ENCODE peak calls at places on chromosomes 4 and X, in eight cellular contexts. R, Z, F, B, H, N, M and U are unnamed samples.

GRCh38 chr4:71614626-71615025 is 169.3 kb downstream of the GC start:
- DNase-seq in R (no peak), Z (no peak), F (no peak), B (no peak), H (no peak), N (no peak), M (no peak), U (no peak)

GRCh38 chrX:2848806-2849420 is 20.2 kb downstream of the GYG2 start:
- DNase-seq in R (no peak), Z (no peak), F (no peak), B (no peak), H (no peak), N (peak; percentile 71), M (peak; percentile 57), U (no peak)

GRCh38 chr4:85777908-85778808 is 303.2 kb downstream of the ARHGAP24 start:
- DNase-seq in R (no peak), Z (no peak), F (no peak), B (no peak), H (no peak), N (peak; percentile 61), M (peak; percentile 67), U (no peak)

GRCh38 chrX:118872102-118872566 is 48.5 kb downstream of the ZCCHC12 start:
- DNase-seq in R (no peak), Z (no peak), F (peak; percentile 22), B (no peak), H (peak; percentile 6), N (no peak), M (no peak), U (no peak)

GRCh38 chr4:185713272-185713671 is 98.7 kb downstream of the SORBS2 start:
- DNase-seq in R (no peak), Z (no peak), F (no peak), B (no peak), H (no peak), N (peak; percentile 84), M (no peak), U (no peak)

GRCh38 chr4:3644849-3645627 is 112.8 kb upstream of the LRPAP1 start:
- DNase-seq in R (no peak), Z (no peak), F (no peak), B (peak; percentile 15), H (no peak), N (no peak), M (no peak), U (no peak)

GRCh38 chr4:88177981-88178632 is 19.7 kb upstream of the ABCG2 start:
- DNase-seq in R (no peak), Z (peak; percentile 43), F (no peak), B (peak; percentile 46), H (no peak), N (peak; percentile 68), M (peak; percentile 84), U (peak; percentile 84)

GRCh38 chrX:41303013-41303412 is 30.9 kb upstream of the DDX3X start:
- DNase-seq in R (no peak), Z (no peak), F (no peak), B (no peak), H (no peak), N (no peak), M (no peak), U (no peak)

GRCh38 chrX:150573702-150574101 is 5.3 kb downstream of the MTM1 start:
- DNase-seq in R (no peak), Z (no peak), F (no peak), B (no peak), H (no peak), N (no peak), M (no peak), U (no peak)

GRCh38 chr4:108446554-108446953 is 173.8 kb upstream of the RPL34 start:
- DNase-seq in R (no peak), Z (no peak), F (no peak), B (no peak), H (no peak), N (no peak), M (no peak), U (no peak)

GRCh38 chr4:68373513-68373912 is 23.6 kb upstream of the YTHDC1 start:
- DNase-seq in R (peak; percentile 54), Z (peak; percentile 90), F (peak; percentile 85), B (no peak), H (peak; percentile 80), N (peak; percentile 84), M (peak; percentile 83), U (peak; percentile 70)

GRCh38 chrX:33336783-33337182 is 125.4 kb upstream of the DMD start:
- DNase-seq in R (no peak), Z (peak; percentile 39), F (peak; percentile 35), B (no peak), H (peak; percentile 8), N (peak; percentile 29), M (peak; percentile 8), U (peak; percentile 20)

GRCh38 chr4:92307156-92307555 is 3.4 kb downstream of the GRID2 start:
- DNase-seq in R (no peak), Z (no peak), F (no peak), B (no peak), H (no peak), N (no peak), M (no peak), U (no peak)

GRCh38 chrX:9611436-9612145 is 146.7 kb downstream of the TBL1X start:
- DNase-seq in R (peak; percentile 30), Z (peak; percentile 54), F (no peak), B (no peak), H (no peak), N (no peak), M (no peak), U (no peak)

GRCh38 chrX:147838465-147839131 is 73.1 kb upstream of the FMR1 start:
- DNase-seq in R (no peak), Z (no peak), F (no peak), B (no peak), H (no peak), N (no peak), M (no peak), U (no peak)

GRCh38 chrX:47162927-47163583 is 18.0 kb downstream of the RBM10 start:
- DNase-seq in R (no peak), Z (no peak), F (no peak), B (no peak), H (no peak), N (no peak), M (no peak), U (no peak)

GRCh38 chr4:16627999-16628398 is 270.4 kb downstream of the LDB2 start:
- DNase-seq in R (no peak), Z (no peak), F (no peak), B (no peak), H (no peak), N (peak; percentile 96), M (peak; percentile 86), U (no peak)

GRCh38 chr4:37765741-37766140 is 60.7 kb upstream of the PGM2 start:
- DNase-seq in R (no peak), Z (no peak), F (no peak), B (no peak), H (no peak), N (no peak), M (no peak), U (no peak)

GRCh38 chr4:47482326-47482725 is 2.7 kb upstream of the ATP10D start:
- DNase-seq in R (no peak), Z (no peak), F (no peak), B (no peak), H (no peak), N (peak; percentile 77), M (peak; percentile 60), U (no peak)

DNA sequence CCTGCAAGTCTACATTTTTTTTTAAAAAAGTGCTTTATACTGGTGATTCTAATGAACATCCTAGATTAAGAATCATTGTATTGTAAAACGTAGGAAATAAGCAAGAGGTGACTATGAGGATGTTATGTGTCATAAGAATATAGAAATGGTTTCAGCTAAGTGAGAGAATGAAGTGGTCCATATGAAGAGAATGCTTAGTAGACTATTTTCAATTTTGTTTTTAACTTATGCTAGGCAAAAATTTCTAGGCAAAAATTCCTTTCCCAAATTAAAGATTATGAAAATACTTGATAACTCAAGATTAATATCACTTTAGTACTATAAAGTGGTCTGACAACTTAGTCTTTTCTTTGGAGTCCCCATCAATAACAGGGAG is 825 bp downstream of the DYNLT3 start:
- DNase-seq in R (no peak), Z (no peak), F (no peak), B (no peak), H (no peak), N (no peak), M (no peak), U (no peak)
- H3K4me3 ChIP-seq in R (peak overlapping the region; percentile 56), Z (peak overlapping the region; percentile 61), F (peak overlapping the region; percentile 71), B (peak overlapping the region; percentile 89), H (peak overlapping the region; percentile 69), N (peak overlapping the region; percentile 68), M (peak overlapping the region; percentile 65), U (peak overlapping the region; percentile 79)

DNA sequence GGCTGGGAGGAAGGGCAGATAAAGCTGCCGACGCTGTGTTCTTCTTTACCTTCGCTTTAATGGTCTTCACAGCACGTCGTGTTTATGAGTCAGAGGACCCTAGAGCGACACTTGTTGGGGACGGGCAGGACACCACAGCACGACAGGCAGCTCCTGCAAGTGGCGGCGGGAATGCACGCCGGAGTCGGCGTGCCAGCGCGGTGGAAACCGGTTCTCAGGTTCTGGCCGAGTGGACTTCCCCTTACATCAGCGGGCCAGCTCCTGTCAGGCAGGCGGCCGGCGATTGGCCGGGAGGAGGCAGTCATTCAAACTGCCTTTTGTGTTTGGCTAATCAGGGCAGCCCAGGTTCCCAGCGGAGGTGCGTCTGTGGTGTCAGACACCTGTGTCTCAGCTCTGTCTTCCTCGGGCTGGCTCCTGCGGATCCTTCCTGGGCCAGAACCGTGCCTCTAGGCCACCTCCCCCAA is 150.9 kb downstream of the SHROOM3 start:
- DNase-seq in R (no peak), Z (peak; percentile 80), F (peak; percentile 73), B (peak; percentile 71), H (peak; percentile 77), N (peak; percentile 23), M (peak; percentile 45), U (peak; percentile 93)
- H3K4me3 ChIP-seq in R (no peak overlapping the region), Z (peak overlapping the region; percentile 31), F (peak overlapping the region; percentile 0), B (peak overlapping the region; percentile 44), H (peak overlapping the region; percentile 27), N (peak overlapping the region; percentile 42), M (peak overlapping the region; percentile 39), U (peak overlapping the region; percentile 51)

GRCh38 chr4:112279025-112279881 is 6.5 kb downstream of the TIFA start:
- DNase-seq in R (no peak), Z (no peak), F (no peak), B (no peak), H (no peak), N (no peak), M (no peak), U (peak; percentile 50)

GRCh38 chr4:112277705-112278448 is 7.8 kb downstream of the TIFA start:
- DNase-seq in R (no peak), Z (no peak), F (no peak), B (no peak), H (no peak), N (no peak), M (no peak), U (no peak)

GRCh38 chr4:112280657-112281056 is 5.0 kb downstream of the TIFA start:
- DNase-seq in R (no peak), Z (no peak), F (no peak), B (no peak), H (no peak), N (no peak), M (no peak), U (no peak)

GRCh38 chr4:112277220-112277619 is 8.5 kb downstream of the TIFA start:
- DNase-seq in R (no peak), Z (no peak), F (no peak), B (no peak), H (no peak), N (no peak), M (no peak), U (no peak)

GRCh38 chr4:112279882-112280315 is 5.8 kb downstream of the TIFA start:
- DNase-seq in R (no peak), Z (no peak), F (no peak), B (no peak), H (no peak), N (no peak), M (no peak), U (no peak)
- H3K4me3 ChIP-seq in R (no peak overlapping the region), Z (no peak overlapping the region), F (no peak overlapping the region), B (no peak overlapping the region), H (no peak overlapping the region), N (no peak overlapping the region), M (no peak overlapping the region), U (peak overlapping the region; percentile 2)

GRCh38 chr4:168569066-168569908 is 72.4 kb downstream of the PALLD start:
- DNase-seq in R (no peak), Z (peak; percentile 60), F (no peak), B (no peak), H (peak; percentile 74), N (no peak), M (no peak), U (peak; percentile 57)
- H3K4me3 ChIP-seq in R (no peak overlapping the region), Z (no peak overlapping the region), F (no peak overlapping the region), B (peak overlapping the region; percentile 15), H (no peak overlapping the region), N (no peak overlapping the region), M (no peak overlapping the region), U (no peak overlapping the region)